ENCODE peak calls at places on chromosomes 6 and 20, in five cellular contexts. One of them, this sample, is unnamed.

GRCh38 chr6:125913864-125914351 is 42.7 kb upstream of the HINT3 start:
- DNase-seq in H54: peak; percentile 29
- DNase-seq in NCI-H1694 treated with DMSO at 0.1 percent for 48 hours: no peak
- DNase-seq in AG04450: peak; percentile 94
- DNase-seq in stimulated activated naive B cell treated with anti-CD40 and anti-IgM and Interleukin-4, amounts not matched to agents 10 μg/mL and 1 μg/mL and 100 μg/mL, for 72 hours: no peak
- DNase-seq in this sample: no peak

GRCh38 chr6:28587011-28587745 is 61.5 kb downstream of the GPX5 start:
- DNase-seq in H54: peak; percentile 61
- DNase-seq in NCI-H1694 treated with DMSO at 0.1 percent for 48 hours: peak; percentile 80
- DNase-seq in AG04450: no peak
- DNase-seq in stimulated activated naive B cell treated with anti-CD40 and anti-IgM and Interleukin-4, amounts not matched to agents 10 μg/mL and 1 μg/mL and 100 μg/mL, for 72 hours: peak; percentile 74
- DNase-seq in this sample: peak; percentile 44

GRCh38 chr6:36820700-36821580 is 18.3 kb downstream of the CPNE5 start:
- DNase-seq in H54: no peak
- DNase-seq in NCI-H1694 treated with DMSO at 0.1 percent for 48 hours: no peak
- DNase-seq in AG04450: peak; percentile 21
- DNase-seq in stimulated activated naive B cell treated with anti-CD40 and anti-IgM and Interleukin-4, amounts not matched to agents 10 μg/mL and 1 μg/mL and 100 μg/mL, for 72 hours: no peak
- DNase-seq in this sample: no peak

GRCh38 chr6:52261229-52261628 is 16.9 kb upstream of the IL17F start:
- DNase-seq in H54: no peak
- DNase-seq in NCI-H1694 treated with DMSO at 0.1 percent for 48 hours: no peak
- DNase-seq in AG04450: peak; percentile 77
- DNase-seq in stimulated activated naive B cell treated with anti-CD40 and anti-IgM and Interleukin-4, amounts not matched to agents 10 μg/mL and 1 μg/mL and 100 μg/mL, for 72 hours: no peak
- DNase-seq in this sample: no peak

GRCh38 chr6:145051661-145052060 is 683.7 kb downstream of the EPM2A start:
- DNase-seq in H54: no peak
- DNase-seq in NCI-H1694 treated with DMSO at 0.1 percent for 48 hours: no peak
- DNase-seq in AG04450: no peak
- DNase-seq in stimulated activated naive B cell treated with anti-CD40 and anti-IgM and Interleukin-4, amounts not matched to agents 10 μg/mL and 1 μg/mL and 100 μg/mL, for 72 hours: no peak
- DNase-seq in this sample: no peak

GRCh38 chr6:84804720-84805119 is 40.3 kb upstream of the TBX18 start:
- DNase-seq in H54: peak; percentile 15
- DNase-seq in NCI-H1694 treated with DMSO at 0.1 percent for 48 hours: no peak
- DNase-seq in AG04450: no peak
- DNase-seq in stimulated activated naive B cell treated with anti-CD40 and anti-IgM and Interleukin-4, amounts not matched to agents 10 μg/mL and 1 μg/mL and 100 μg/mL, for 72 hours: no peak
- DNase-seq in this sample: no peak

GRCh38 chr6:168248148-168248620 is 71.4 kb downstream of the DACT2 start:
- DNase-seq in H54: no peak
- DNase-seq in NCI-H1694 treated with DMSO at 0.1 percent for 48 hours: no peak
- DNase-seq in AG04450: no peak
- DNase-seq in stimulated activated naive B cell treated with anti-CD40 and anti-IgM and Interleukin-4, amounts not matched to agents 10 μg/mL and 1 μg/mL and 100 μg/mL, for 72 hours: no peak
- DNase-seq in this sample: no peak

GRCh38 chr6:10487668-10488327 is 33.4 kb upstream of the GCNT2 start:
- DNase-seq in H54: no peak
- DNase-seq in NCI-H1694 treated with DMSO at 0.1 percent for 48 hours: no peak
- DNase-seq in AG04450: no peak
- DNase-seq in stimulated activated naive B cell treated with anti-CD40 and anti-IgM and Interleukin-4, amounts not matched to agents 10 μg/mL and 1 μg/mL and 100 μg/mL, for 72 hours: no peak
- DNase-seq in this sample: no peak

GRCh38 chr20:32336918-32337347 is 21.2 kb upstream of the ASXL1 start:
- DNase-seq in H54: no peak
- DNase-seq in NCI-H1694 treated with DMSO at 0.1 percent for 48 hours: peak; percentile 35
- DNase-seq in AG04450: no peak
- DNase-seq in stimulated activated naive B cell treated with anti-CD40 and anti-IgM and Interleukin-4, amounts not matched to agents 10 μg/mL and 1 μg/mL and 100 μg/mL, for 72 hours: no peak
- DNase-seq in this sample: peak; percentile 47

GRCh38 chr20:38726849-38727601 is 2.7 kb downstream of the SLC32A1 start:
- DNase-seq in H54: no peak
- DNase-seq in NCI-H1694 treated with DMSO at 0.1 percent for 48 hours: no peak
- DNase-seq in AG04450: no peak
- DNase-seq in stimulated activated naive B cell treated with anti-CD40 and anti-IgM and Interleukin-4, amounts not matched to agents 10 μg/mL and 1 μg/mL and 100 μg/mL, for 72 hours: peak; percentile 52
- DNase-seq in this sample: peak; percentile 62

GRCh38 chr6:139323511-139324445 is 32.0 kb upstream of the TXLNB start:
- DNase-seq in H54: peak; percentile 14
- DNase-seq in NCI-H1694 treated with DMSO at 0.1 percent for 48 hours: no peak
- DNase-seq in AG04450: peak; percentile 30
- DNase-seq in stimulated activated naive B cell treated with anti-CD40 and anti-IgM and Interleukin-4, amounts not matched to agents 10 μg/mL and 1 μg/mL and 100 μg/mL, for 72 hours: peak; percentile 65
- DNase-seq in this sample: peak; percentile 36